ENCODE peak calls at places on chromosomes 3 and 15, in eight cellular contexts. M is stimulated activated CD8-positive, alpha-beta memory T cell treated with anti-CD3 and anti-CD28 coated beads, Interleukin-15, amount 100 ng/mL, for 24 hours; A is central memory CD4-positive, alpha-beta T cell; B is endothelial cell; N is NAMALWA; D is B cell; F is kidney epithelial cell; Z is A549. K is an unnamed sample.

GRCh38 chr3:169575381-169575780 is 88.1 kb downstream of the MECOM start:
- DNase-seq in D (no peak), M (no peak), A (no peak), Z (no peak), N (no peak), F (peak; percentile 12), B (no peak), K (no peak)

GRCh38 chr3:128323206-128324081 is 143.2 kb downstream of the DNAJB8 start:
- DNase-seq in F (no peak), M (no peak), B (no peak), A (no peak), D (no peak), N (no peak), Z (no peak), K (peak; percentile 46)

GRCh38 chr15:68672781-68673205 is 94.0 kb downstream of the CORO2B start:
- DNase-seq in B (no peak), M (no peak), Z (no peak), N (peak; percentile 25), D (no peak), A (no peak), F (no peak), K (peak; percentile 59)

GRCh38 chr15:34182942-34183341 is 27.0 kb downstream of the KATNBL1 start:
- DNase-seq in D (no peak), Z (no peak), M (no peak), F (no peak), N (no peak), B (no peak), A (no peak), K (no peak)

GRCh38 chr3:138081371-138082084 is 33.9 kb downstream of the DZIP1L start:
- DNase-seq in A (no peak), Z (no peak), M (no peak), D (no peak), B (no peak), F (no peak), N (no peak), K (no peak)

GRCh38 chr15:69357773-69358765 is 56.1 kb upstream of the KIF23 start:
- DNase-seq in D (no peak), B (no peak), M (no peak), F (peak; percentile 29), Z (no peak), A (no peak), N (no peak), K (no peak)

GRCh38 chr3:4759689-4760312 is 219.4 kb upstream of the BHLHE40 start:
- DNase-seq in B (no peak), M (no peak), Z (no peak), N (no peak), D (no peak), F (no peak), A (no peak), K (no peak)

GRCh38 chr3:196048922-196049566 is 32.8 kb downstream of the TFRC start:
- DNase-seq in F (no peak), N (no peak), B (no peak), Z (no peak), D (no peak), A (no peak), M (no peak), K (no peak)

GRCh38 chr15:61034793-61035710 is 194.1 kb downstream of the RORA start:
- DNase-seq in M (no peak), Z (no peak), F (no peak), B (no peak), A (no peak), D (no peak), N (no peak), K (no peak)

GRCh38 chr3:193905541-193905940 is 230.4 kb upstream of the HES1 start:
- DNase-seq in M (no peak), D (no peak), F (no peak), N (no peak), A (no peak), B (no peak), Z (no peak), K (no peak)

GRCh38 chr15:45454825-45455224 is 67.7 kb downstream of the SLC30A4 start:
- DNase-seq in B (no peak), A (peak; percentile 83), M (peak; percentile 32), N (peak; percentile 54), Z (peak; percentile 59), F (peak; percentile 78), D (peak; percentile 81), K (no peak)

GRCh38 chr15:83046558-83047127 is 20.4 kb downstream of the BTBD1 start:
- DNase-seq in F (no peak), B (no peak), D (no peak), N (no peak), M (no peak), Z (no peak), A (no peak), K (no peak)

GRCh38 chr15:75234191-75234810 is 23.8 kb upstream of the GOLGA6C start:
- DNase-seq in M (no peak), Z (no peak), A (no peak), B (no peak), N (no peak), D (peak; percentile 7), F (no peak), K (no peak)

GRCh38 chr3:10744098-10744465 is 71.9 kb upstream of the SLC6A11 start:
- DNase-seq in D (no peak), Z (no peak), A (no peak), M (no peak), N (no peak), F (no peak), B (peak; percentile 37), K (no peak)

GRCh38 chr3:186653079-186653710 is 12.6 kb upstream of the HRG start:
- DNase-seq in Z (no peak), A (no peak), F (no peak), B (no peak), D (peak; percentile 62), M (no peak), N (peak; percentile 73), K (no peak)

GRCh38 chr3:60048447-60048848 is 998.6 kb upstream of the CFAP20DC start:
- DNase-seq in M (no peak), N (no peak), Z (no peak), B (no peak), F (no peak), D (no peak), A (peak; percentile 69), K (no peak)

GRCh38 chr15:56307180-56307579 is 58.0 kb upstream of the TEX9 start:
- DNase-seq in D (no peak), Z (no peak), M (no peak), B (no peak), F (no peak), A (no peak), N (no peak), K (no peak)

K was measured in coronary artery.